ENCODE peak calls at places on chromosomes 11 and 22, in four cellular contexts. One of them, this sample, is unnamed.

GRCh38 chr11:24132471-24132870 is 364.4 kb upstream of the LUZP2 start:
- DNase-seq in HS-5: no peak
- DNase-seq in activated CD4-positive, alpha-beta T cell treated with anti-CD3 and anti-CD28 coated beads, Interleukin-2, amount 50 U/mL, for 1 hour: no peak
- DNase-seq in activated CD4-positive, alpha-beta memory T cell treated with anti-CD3 and anti-CD28 coated beads for 36 hours: no peak
- DNase-seq in this sample: no peak

GRCh38 chr22:19760652-19761002 is at the start of gene TBX1:
- DNase-seq in HS-5: no peak
- DNase-seq in activated CD4-positive, alpha-beta memory T cell treated with anti-CD3 and anti-CD28 coated beads for 36 hours: no peak
- DNase-seq in activated CD4-positive, alpha-beta T cell treated with anti-CD3 and anti-CD28 coated beads, Interleukin-2, amount 50 U/mL, for 1 hour: no peak
- DNase-seq in this sample: no peak

GRCh38 chr11:119338318-119338890 is 2.3 kb downstream of the C1QTNF5 start:
- DNase-seq in activated CD4-positive, alpha-beta T cell treated with anti-CD3 and anti-CD28 coated beads, Interleukin-2, amount 50 U/mL, for 1 hour: peak
- DNase-seq in HS-5: peak
- DNase-seq in activated CD4-positive, alpha-beta memory T cell treated with anti-CD3 and anti-CD28 coated beads for 36 hours: peak
- DNase-seq in this sample: peak

GRCh38 chr11:65611028-65611757 is 2.8 kb downstream of the MAP3K11 start:
- DNase-seq in HS-5: no peak
- DNase-seq in activated CD4-positive, alpha-beta T cell treated with anti-CD3 and anti-CD28 coated beads, Interleukin-2, amount 50 U/mL, for 1 hour: no peak
- DNase-seq in activated CD4-positive, alpha-beta memory T cell treated with anti-CD3 and anti-CD28 coated beads for 36 hours: no peak
- DNase-seq in this sample: no peak

GRCh38 chr11:134243913-134244312 is 9.2 kb downstream of the THYN1 start:
- DNase-seq in activated CD4-positive, alpha-beta memory T cell treated with anti-CD3 and anti-CD28 coated beads for 36 hours: no peak
- DNase-seq in HS-5: no peak
- DNase-seq in activated CD4-positive, alpha-beta T cell treated with anti-CD3 and anti-CD28 coated beads, Interleukin-2, amount 50 U/mL, for 1 hour: no peak
- DNase-seq in this sample: no peak

GRCh38 chr22:29231971-29232959 is 26.6 kb downstream of the EMID1 start:
- DNase-seq in activated CD4-positive, alpha-beta T cell treated with anti-CD3 and anti-CD28 coated beads, Interleukin-2, amount 50 U/mL, for 1 hour: no peak
- DNase-seq in activated CD4-positive, alpha-beta memory T cell treated with anti-CD3 and anti-CD28 coated beads for 36 hours: no peak
- DNase-seq in HS-5: no peak
- DNase-seq in this sample: no peak

GRCh38 chr22:49937758-49938564 is 19.5 kb downstream of the CRELD2 start:
- DNase-seq in activated CD4-positive, alpha-beta T cell treated with anti-CD3 and anti-CD28 coated beads, Interleukin-2, amount 50 U/mL, for 1 hour: no peak
- DNase-seq in HS-5: no peak
- DNase-seq in activated CD4-positive, alpha-beta memory T cell treated with anti-CD3 and anti-CD28 coated beads for 36 hours: no peak
- DNase-seq in this sample: no peak

GRCh38 chr11:117412176-117412575 is 84.5 kb downstream of the CEP164 start:
- DNase-seq in activated CD4-positive, alpha-beta T cell treated with anti-CD3 and anti-CD28 coated beads, Interleukin-2, amount 50 U/mL, for 1 hour: no peak
- DNase-seq in activated CD4-positive, alpha-beta memory T cell treated with anti-CD3 and anti-CD28 coated beads for 36 hours: no peak
- DNase-seq in HS-5: no peak
- DNase-seq in this sample: no peak

GRCh38 chr11:87022254-87022653 is 15.5 kb upstream of the TMEM135 start:
- DNase-seq in activated CD4-positive, alpha-beta T cell treated with anti-CD3 and anti-CD28 coated beads, Interleukin-2, amount 50 U/mL, for 1 hour: no peak
- DNase-seq in activated CD4-positive, alpha-beta memory T cell treated with anti-CD3 and anti-CD28 coated beads for 36 hours: peak
- DNase-seq in HS-5: no peak
- DNase-seq in this sample: no peak

GRCh38 chr11:63683133-63683991 is 2.1 kb downstream of the RTN3 start:
- DNase-seq in activated CD4-positive, alpha-beta T cell treated with anti-CD3 and anti-CD28 coated beads, Interleukin-2, amount 50 U/mL, for 1 hour: no peak
- DNase-seq in activated CD4-positive, alpha-beta memory T cell treated with anti-CD3 and anti-CD28 coated beads for 36 hours: no peak
- DNase-seq in HS-5: no peak
- DNase-seq in this sample: no peak

GRCh38 chr11:65041206-65042035 is at the start of gene SAC3D1:
- DNase-seq in activated CD4-positive, alpha-beta T cell treated with anti-CD3 and anti-CD28 coated beads, Interleukin-2, amount 50 U/mL, for 1 hour: peak
- DNase-seq in activated CD4-positive, alpha-beta memory T cell treated with anti-CD3 and anti-CD28 coated beads for 36 hours: no peak
- DNase-seq in HS-5: no peak
- DNase-seq in this sample: peak

GRCh38 chr11:92693146-92693545 is 276.3 kb upstream of the MTNR1B start:
- DNase-seq in activated CD4-positive, alpha-beta T cell treated with anti-CD3 and anti-CD28 coated beads, Interleukin-2, amount 50 U/mL, for 1 hour: no peak
- DNase-seq in HS-5: no peak
- DNase-seq in activated CD4-positive, alpha-beta memory T cell treated with anti-CD3 and anti-CD28 coated beads for 36 hours: no peak
- DNase-seq in this sample: no peak

GRCh38 chr11:1819115-1819514 is 15.7 kb upstream of the SYT8 start:
- DNase-seq in HS-5: no peak
- DNase-seq in activated CD4-positive, alpha-beta T cell treated with anti-CD3 and anti-CD28 coated beads, Interleukin-2, amount 50 U/mL, for 1 hour: no peak
- DNase-seq in activated CD4-positive, alpha-beta memory T cell treated with anti-CD3 and anti-CD28 coated beads for 36 hours: no peak
- DNase-seq in this sample: no peak

GRCh38 chr11:119586181-119586580 is 142.8 kb downstream of the NECTIN1 start:
- DNase-seq in activated CD4-positive, alpha-beta memory T cell treated with anti-CD3 and anti-CD28 coated beads for 36 hours: no peak
- DNase-seq in HS-5: no peak
- DNase-seq in activated CD4-positive, alpha-beta T cell treated with anti-CD3 and anti-CD28 coated beads, Interleukin-2, amount 50 U/mL, for 1 hour: no peak
- DNase-seq in this sample: no peak

GRCh38 chr11:70220920-70221319 is 17.8 kb downstream of the FADD start:
- DNase-seq in activated CD4-positive, alpha-beta memory T cell treated with anti-CD3 and anti-CD28 coated beads for 36 hours: no peak
- DNase-seq in activated CD4-positive, alpha-beta T cell treated with anti-CD3 and anti-CD28 coated beads, Interleukin-2, amount 50 U/mL, for 1 hour: no peak
- DNase-seq in HS-5: no peak
- DNase-seq in this sample: peak

GRCh38 chr11:75767793-75768111 is 826 bp upstream of the DGAT2 start:
- DNase-seq in HS-5: no peak
- DNase-seq in activated CD4-positive, alpha-beta memory T cell treated with anti-CD3 and anti-CD28 coated beads for 36 hours: no peak
- DNase-seq in activated CD4-positive, alpha-beta T cell treated with anti-CD3 and anti-CD28 coated beads, Interleukin-2, amount 50 U/mL, for 1 hour: no peak
- DNase-seq in this sample: no peak

GRCh38 chr22:23219787-23220484 is 39.6 kb downstream of the BCR start:
- DNase-seq in activated CD4-positive, alpha-beta T cell treated with anti-CD3 and anti-CD28 coated beads, Interleukin-2, amount 50 U/mL, for 1 hour: peak
- DNase-seq in activated CD4-positive, alpha-beta memory T cell treated with anti-CD3 and anti-CD28 coated beads for 36 hours: peak
- DNase-seq in HS-5: no peak
- DNase-seq in this sample: no peak

GRCh38 chr11:73154178-73154577 is 12.1 kb upstream of the FCHSD2 start:
- DNase-seq in HS-5: no peak
- DNase-seq in activated CD4-positive, alpha-beta memory T cell treated with anti-CD3 and anti-CD28 coated beads for 36 hours: peak
- DNase-seq in activated CD4-positive, alpha-beta T cell treated with anti-CD3 and anti-CD28 coated beads, Interleukin-2, amount 50 U/mL, for 1 hour: peak
- DNase-seq in this sample: no peak

GRCh38 chr22:21443735-21444421 is 23.3 kb upstream of the TMEM191C start:
- DNase-seq in activated CD4-positive, alpha-beta T cell treated with anti-CD3 and anti-CD28 coated beads, Interleukin-2, amount 50 U/mL, for 1 hour: no peak
- DNase-seq in activated CD4-positive, alpha-beta memory T cell treated with anti-CD3 and anti-CD28 coated beads for 36 hours: no peak
- DNase-seq in HS-5: no peak
- DNase-seq in this sample: no peak

GRCh38 chr11:47395225-47396048 is 13.0 kb upstream of the SLC39A13 start:
- DNase-seq in activated CD4-positive, alpha-beta memory T cell treated with anti-CD3 and anti-CD28 coated beads for 36 hours: no peak
- DNase-seq in HS-5: no peak
- DNase-seq in activated CD4-positive, alpha-beta T cell treated with anti-CD3 and anti-CD28 coated beads, Interleukin-2, amount 50 U/mL, for 1 hour: no peak
- DNase-seq in this sample: no peak

GRCh38 chr22:31866918-31867317 is 77.4 kb upstream of the YWHAH start:
- DNase-seq in activated CD4-positive, alpha-beta T cell treated with anti-CD3 and anti-CD28 coated beads, Interleukin-2, amount 50 U/mL, for 1 hour: no peak
- DNase-seq in HS-5: no peak
- DNase-seq in activated CD4-positive, alpha-beta memory T cell treated with anti-CD3 and anti-CD28 coated beads for 36 hours: no peak
- DNase-seq in this sample: no peak

GRCh38 chr11:12993626-12994025 is 15.5 kb upstream of the RASSF10 start:
- DNase-seq in HS-5: no peak
- DNase-seq in activated CD4-positive, alpha-beta memory T cell treated with anti-CD3 and anti-CD28 coated beads for 36 hours: no peak
- DNase-seq in activated CD4-positive, alpha-beta T cell treated with anti-CD3 and anti-CD28 coated beads, Interleukin-2, amount 50 U/mL, for 1 hour: no peak
- DNase-seq in this sample: no peak

GRCh38 chr11:76792505-76793264 is 9.5 kb downstream of the TSKU start:
- DNase-seq in activated CD4-positive, alpha-beta memory T cell treated with anti-CD3 and anti-CD28 coated beads for 36 hours: no peak
- DNase-seq in HS-5: no peak
- DNase-seq in activated CD4-positive, alpha-beta T cell treated with anti-CD3 and anti-CD28 coated beads, Interleukin-2, amount 50 U/mL, for 1 hour: no peak
- DNase-seq in this sample: no peak